ENCODE peak calls at places on chromosomes 12 and 14, in seven cellular contexts. One of them, this sample, is unnamed.

GRCh38 chr12:50353869-50354593 is 42.4 kb downstream of the FAM186A start:
- DNase-seq in aorta: no peak
- DNase-seq in fibroblast of mammary gland: peak; percentile 21
- DNase-seq in tibial artery: no peak
- DNase-seq in CD4-positive, alpha-beta memory T cell: no peak
- DNase-seq in fibroblast of pulmonary artery: peak; percentile 26
- DNase-seq in fibroblast of lung: peak; percentile 57
- DNase-seq in this sample: peak; percentile 9

GRCh38 chr14:42944284-42944683 is 1337.6 kb downstream of the LRFN5 start:
- DNase-seq in fibroblast of pulmonary artery: peak; percentile 45
- DNase-seq in CD4-positive, alpha-beta memory T cell: no peak
- DNase-seq in fibroblast of mammary gland: peak; percentile 47
- DNase-seq in aorta: no peak
- DNase-seq in tibial artery: no peak
- DNase-seq in fibroblast of lung: peak; percentile 64
- DNase-seq in this sample: peak; percentile 31

GRCh38 chr12:122422769-122423257 is 344 bp upstream of the CLIP1 start:
- DNase-seq in fibroblast of mammary gland: peak; percentile 71
- DNase-seq in CD4-positive, alpha-beta memory T cell: peak; percentile 15
- DNase-seq in fibroblast of lung: peak; percentile 70
- DNase-seq in aorta: peak; percentile 54
- DNase-seq in tibial artery: no peak
- DNase-seq in fibroblast of pulmonary artery: peak; percentile 40
- DNase-seq in this sample: no peak

GRCh38 chr12:96193725-96194571 is at the start of gene ELK3:
- DNase-seq in fibroblast of mammary gland: peak; percentile 72
- DNase-seq in fibroblast of pulmonary artery: peak; percentile 82
- DNase-seq in tibial artery: peak; percentile 72
- DNase-seq in CD4-positive, alpha-beta memory T cell: peak; percentile 63
- DNase-seq in fibroblast of lung: peak; percentile 72
- DNase-seq in aorta: peak; percentile 81
- DNase-seq in this sample: no peak

GRCh38 chr14:105911006-105911847 is 384.8 kb downstream of the TMEM121 start:
- DNase-seq in fibroblast of pulmonary artery: no peak
- DNase-seq in tibial artery: no peak
- DNase-seq in fibroblast of lung: no peak
- DNase-seq in aorta: peak; percentile 35
- DNase-seq in CD4-positive, alpha-beta memory T cell: no peak
- DNase-seq in fibroblast of mammary gland: no peak
- DNase-seq in this sample: no peak

GRCh38 chr12:13195244-13195643 is 1.3 kb upstream of the EMP1 start:
- DNase-seq in CD4-positive, alpha-beta memory T cell: no peak
- DNase-seq in fibroblast of lung: no peak
- DNase-seq in aorta: no peak
- DNase-seq in fibroblast of mammary gland: peak; percentile 85
- DNase-seq in fibroblast of pulmonary artery: no peak
- DNase-seq in tibial artery: no peak
- DNase-seq in this sample: no peak

GRCh38 chr12:10186299-10186698 is 7.5 kb downstream of the TMEM52B start:
- DNase-seq in CD4-positive, alpha-beta memory T cell: no peak
- DNase-seq in fibroblast of mammary gland: no peak
- DNase-seq in aorta: peak; percentile 87
- DNase-seq in fibroblast of pulmonary artery: no peak
- DNase-seq in tibial artery: peak; percentile 76
- DNase-seq in fibroblast of lung: no peak
- DNase-seq in this sample: no peak

GRCh38 chr14:32826404-32827082 is 112.1 kb upstream of the NPAS3 start:
- DNase-seq in fibroblast of lung: peak; percentile 64
- DNase-seq in fibroblast of pulmonary artery: peak; percentile 45
- DNase-seq in aorta: no peak
- DNase-seq in CD4-positive, alpha-beta memory T cell: no peak
- DNase-seq in fibroblast of mammary gland: peak; percentile 49
- DNase-seq in tibial artery: no peak
- DNase-seq in this sample: no peak

GRCh38 chr12:79326225-79326624 is 364.5 kb downstream of the PAWR start:
- DNase-seq in tibial artery: no peak
- DNase-seq in aorta: no peak
- DNase-seq in fibroblast of mammary gland: no peak
- DNase-seq in fibroblast of lung: peak; percentile 17
- DNase-seq in fibroblast of pulmonary artery: no peak
- DNase-seq in CD4-positive, alpha-beta memory T cell: no peak
- DNase-seq in this sample: no peak

GRCh38 chr14:104979758-104980591 is 1.8 kb upstream of the AHNAK2 start:
- DNase-seq in tibial artery: no peak
- DNase-seq in CD4-positive, alpha-beta memory T cell: no peak
- DNase-seq in aorta: peak; percentile 77
- DNase-seq in fibroblast of pulmonary artery: peak; percentile 34
- DNase-seq in fibroblast of lung: peak; percentile 18
- DNase-seq in fibroblast of mammary gland: no peak
- DNase-seq in this sample: no peak

GRCh38 chr14:104445086-104445485 is 134.5 kb upstream of the C14orf180 start:
- DNase-seq in fibroblast of pulmonary artery: no peak
- DNase-seq in aorta: no peak
- DNase-seq in fibroblast of lung: no peak
- DNase-seq in tibial artery: peak; percentile 35
- DNase-seq in fibroblast of mammary gland: no peak
- DNase-seq in CD4-positive, alpha-beta memory T cell: no peak
- DNase-seq in this sample: no peak

GRCh38 chr14:56217380-56218045 is 99.3 kb downstream of the PELI2 start:
- DNase-seq in aorta: no peak
- DNase-seq in CD4-positive, alpha-beta memory T cell: no peak
- DNase-seq in fibroblast of lung: no peak
- DNase-seq in fibroblast of pulmonary artery: no peak
- DNase-seq in tibial artery: no peak
- DNase-seq in fibroblast of mammary gland: no peak
- DNase-seq in this sample: no peak

DNA sequence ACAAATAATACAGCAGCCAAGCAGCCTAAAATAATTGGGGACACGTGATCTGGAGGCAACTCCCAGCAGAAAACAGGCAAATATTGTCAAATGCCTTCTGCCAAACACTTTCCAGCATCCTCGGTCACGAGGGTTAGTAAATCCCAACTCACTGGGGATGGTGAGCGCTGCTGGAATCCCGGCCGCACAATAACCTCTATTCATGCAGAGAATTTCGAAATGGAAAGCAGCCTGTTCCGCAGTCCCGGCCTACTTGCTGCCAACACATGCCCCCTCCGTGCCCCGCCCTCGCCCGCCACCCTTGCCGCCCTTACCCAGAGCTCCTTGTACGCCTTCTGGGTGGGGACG is 62.2 kb downstream of the RFX4 start:
- DNase-seq in fibroblast of pulmonary artery: peak; percentile 8
- DNase-seq in tibial artery: no peak
- DNase-seq in aorta: no peak
- DNase-seq in fibroblast of mammary gland: peak; percentile 7
- DNase-seq in fibroblast of lung: no peak
- DNase-seq in CD4-positive, alpha-beta memory T cell: no peak
- DNase-seq in this sample: no peak
- H3K4me3 ChIP-seq in fibroblast of pulmonary artery: no peak overlapping the region
- H3K4me3 ChIP-seq in tibial artery: no peak overlapping the region
- H3K4me3 ChIP-seq in aorta: no peak overlapping the region
- H3K4me3 ChIP-seq in fibroblast of mammary gland: no peak overlapping the region
- H3K4me3 ChIP-seq in fibroblast of lung: no peak overlapping the region
- H3K4me3 ChIP-seq in CD4-positive, alpha-beta memory T cell: no peak overlapping the region
- H3K4me3 ChIP-seq in this sample: no peak overlapping the region

DNA sequence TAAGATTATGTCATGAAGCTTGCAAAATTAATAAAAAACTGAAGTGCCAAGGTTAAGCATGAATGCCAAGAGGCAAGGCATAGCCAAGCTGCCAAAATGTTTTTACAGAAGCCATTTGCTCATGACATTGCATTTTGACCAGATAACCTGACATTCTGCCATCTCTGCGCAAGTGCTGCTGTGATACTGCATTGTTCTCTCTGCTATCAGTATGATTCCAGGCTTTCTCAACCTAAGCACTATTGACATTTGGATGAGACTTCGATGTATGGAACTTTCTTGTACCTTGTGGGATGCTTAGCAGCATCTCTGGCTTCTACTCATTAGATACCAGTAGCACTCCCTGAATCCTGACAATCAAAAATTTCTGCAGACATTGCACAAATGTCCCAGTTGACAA is 139.2 kb downstream of the RASSF9 start:
- DNase-seq in aorta: no peak
- DNase-seq in fibroblast of mammary gland: no peak
- DNase-seq in tibial artery: no peak
- DNase-seq in fibroblast of pulmonary artery: no peak
- DNase-seq in fibroblast of lung: no peak
- DNase-seq in CD4-positive, alpha-beta memory T cell: no peak
- DNase-seq in this sample: no peak
- H3K4me3 ChIP-seq in aorta: no peak overlapping the region
- H3K4me3 ChIP-seq in fibroblast of mammary gland: no peak overlapping the region
- H3K4me3 ChIP-seq in tibial artery: no peak overlapping the region
- H3K4me3 ChIP-seq in fibroblast of pulmonary artery: no peak overlapping the region
- H3K4me3 ChIP-seq in fibroblast of lung: no peak overlapping the region
- H3K4me3 ChIP-seq in CD4-positive, alpha-beta memory T cell: no peak overlapping the region
- H3K4me3 ChIP-seq in this sample: no peak overlapping the region

GRCh38 chr12:57769594-57769993 is 2.3 kb downstream of the METTL1 start:
- DNase-seq in fibroblast of pulmonary artery: no peak
- DNase-seq in fibroblast of lung: no peak
- DNase-seq in aorta: no peak
- DNase-seq in CD4-positive, alpha-beta memory T cell: no peak
- DNase-seq in fibroblast of mammary gland: no peak
- DNase-seq in tibial artery: no peak
- DNase-seq in this sample: no peak

GRCh38 chr12:57772429-57773322 is at the start of gene EEF1AKMT3:
- DNase-seq in fibroblast of mammary gland: peak; percentile 47
- DNase-seq in tibial artery: peak; percentile 86
- DNase-seq in aorta: peak; percentile 82
- DNase-seq in CD4-positive, alpha-beta memory T cell: no peak
- DNase-seq in fibroblast of pulmonary artery: peak; percentile 40
- DNase-seq in fibroblast of lung: peak; percentile 41
- DNase-seq in this sample: no peak

GRCh38 chr12:57771873-57772428 is at the start of gene METTL1:
- DNase-seq in aorta: peak; percentile 97
- DNase-seq in fibroblast of lung: peak; percentile 97
- DNase-seq in fibroblast of pulmonary artery: peak; percentile 97
- DNase-seq in fibroblast of mammary gland: peak; percentile 97
- DNase-seq in tibial artery: peak; percentile 97
- DNase-seq in CD4-positive, alpha-beta memory T cell: peak; percentile 89
- DNase-seq in this sample: peak; percentile 88

GRCh38 chr12:57771271-57771872 is 533 bp downstream of the METTL1 start:
- DNase-seq in fibroblast of pulmonary artery: peak; percentile 91
- DNase-seq in CD4-positive, alpha-beta memory T cell: no peak
- DNase-seq in fibroblast of mammary gland: peak; percentile 92
- DNase-seq in fibroblast of lung: peak; percentile 92
- DNase-seq in tibial artery: peak; percentile 91
- DNase-seq in aorta: peak; percentile 94
- DNase-seq in this sample: peak; percentile 70

DNA sequence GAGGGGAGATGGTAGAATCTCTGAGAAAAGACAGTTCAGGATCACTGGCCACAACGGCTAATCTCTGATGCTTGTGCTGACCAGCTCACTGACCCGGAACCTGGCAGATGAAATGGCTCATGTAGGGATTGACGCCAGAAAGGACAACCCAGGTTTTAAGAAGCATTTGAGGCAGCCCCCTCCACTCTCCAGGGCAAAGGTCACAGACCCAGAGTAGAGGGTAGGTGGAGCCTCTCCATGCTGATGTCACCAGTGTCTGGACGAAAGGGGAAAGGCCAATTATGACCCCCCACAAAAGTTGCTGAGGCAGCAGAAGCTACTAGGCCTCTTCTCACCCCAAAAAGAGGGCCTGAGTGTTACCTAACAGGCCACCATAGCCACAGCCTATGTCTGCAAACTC is 1.2 kb downstream of the METTL1 start:
- DNase-seq in fibroblast of lung: no peak
- DNase-seq in fibroblast of pulmonary artery: no peak
- DNase-seq in tibial artery: peak; percentile 46
- DNase-seq in aorta: no peak
- DNase-seq in fibroblast of mammary gland: no peak
- DNase-seq in CD4-positive, alpha-beta memory T cell: no peak
- DNase-seq in this sample: no peak
- H3K4me3 ChIP-seq in fibroblast of lung: no peak overlapping the region
- H3K4me3 ChIP-seq in fibroblast of pulmonary artery: no peak overlapping the region
- H3K4me3 ChIP-seq in tibial artery: no peak overlapping the region
- H3K4me3 ChIP-seq in aorta: no peak overlapping the region
- H3K4me3 ChIP-seq in fibroblast of mammary gland: no peak overlapping the region
- H3K4me3 ChIP-seq in CD4-positive, alpha-beta memory T cell: no peak overlapping the region
- H3K4me3 ChIP-seq in this sample: no peak overlapping the region

GRCh38 chr12:5945071-5946008 is at the start of gene ANO2:
- DNase-seq in fibroblast of lung: no peak
- DNase-seq in tibial artery: no peak
- DNase-seq in fibroblast of mammary gland: no peak
- DNase-seq in fibroblast of pulmonary artery: no peak
- DNase-seq in aorta: no peak
- DNase-seq in CD4-positive, alpha-beta memory T cell: no peak
- DNase-seq in this sample: no peak
- H3K4me3 ChIP-seq in fibroblast of lung: peak within 1 kb of the TSS; percentile 54
- H3K4me3 ChIP-seq in tibial artery: peak within 1 kb of the TSS; percentile 34
- H3K4me3 ChIP-seq in fibroblast of mammary gland: no peak within 1 kb of the TSS
- H3K4me3 ChIP-seq in fibroblast of pulmonary artery: peak within 1 kb of the TSS; percentile 28
- H3K4me3 ChIP-seq in aorta: peak within 1 kb of the TSS; percentile 44
- H3K4me3 ChIP-seq in CD4-positive, alpha-beta memory T cell: no peak within 1 kb of the TSS
- H3K4me3 ChIP-seq in this sample: peak within 1 kb of the TSS; percentile 37

DNA sequence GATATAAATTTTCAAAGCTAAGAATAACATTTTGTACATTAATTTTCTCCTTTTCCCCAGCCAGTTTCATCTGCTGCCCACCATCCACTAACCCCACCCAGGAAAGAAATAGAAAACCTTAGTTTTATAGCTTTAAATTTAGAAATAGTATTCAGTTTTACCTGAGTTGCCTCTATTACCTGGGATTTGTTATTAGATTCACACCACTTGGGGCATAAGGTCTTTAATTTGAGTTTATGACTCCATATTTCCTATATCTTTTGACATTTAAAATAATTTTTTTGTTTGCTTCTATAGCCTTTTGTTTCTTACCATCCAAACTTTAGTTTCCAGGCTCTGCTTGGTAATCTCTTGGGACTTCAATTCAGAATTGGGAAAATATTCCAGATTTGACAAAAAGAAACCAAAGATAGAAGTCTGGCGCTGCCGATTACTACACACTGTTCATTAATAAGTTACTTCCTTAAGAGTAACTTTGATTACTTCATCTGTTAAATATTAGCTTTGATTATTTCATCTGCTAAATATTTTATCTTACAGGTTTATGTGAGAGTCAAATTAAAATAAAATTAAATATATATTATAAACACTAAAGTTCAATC is 485.5 kb upstream of the FOXG1 start:
- DNase-seq in aorta: no peak
- DNase-seq in fibroblast of mammary gland: no peak
- DNase-seq in tibial artery: no peak
- DNase-seq in fibroblast of lung: no peak
- DNase-seq in fibroblast of pulmonary artery: no peak
- DNase-seq in CD4-positive, alpha-beta memory T cell: no peak
- DNase-seq in this sample: no peak
- H3K4me3 ChIP-seq in aorta: no peak overlapping the region
- H3K4me3 ChIP-seq in fibroblast of mammary gland: no peak overlapping the region
- H3K4me3 ChIP-seq in tibial artery: no peak overlapping the region
- H3K4me3 ChIP-seq in fibroblast of lung: no peak overlapping the region
- H3K4me3 ChIP-seq in fibroblast of pulmonary artery: no peak overlapping the region
- H3K4me3 ChIP-seq in CD4-positive, alpha-beta memory T cell: no peak overlapping the region
- H3K4me3 ChIP-seq in this sample: no peak overlapping the region

GRCh38 chr14:52315355-52315718 is 1.2 kb downstream of the PTGER2 start:
- DNase-seq in tibial artery: no peak
- DNase-seq in CD4-positive, alpha-beta memory T cell: peak; percentile 55
- DNase-seq in fibroblast of pulmonary artery: no peak
- DNase-seq in fibroblast of mammary gland: peak; percentile 22
- DNase-seq in aorta: no peak
- DNase-seq in fibroblast of lung: peak; percentile 72
- DNase-seq in this sample: no peak
- H3K4me3 ChIP-seq in tibial artery: peak overlapping the region; percentile 50
- H3K4me3 ChIP-seq in CD4-positive, alpha-beta memory T cell: peak overlapping the region; percentile 83
- H3K4me3 ChIP-seq in fibroblast of pulmonary artery: peak overlapping the region; percentile 52
- H3K4me3 ChIP-seq in fibroblast of mammary gland: peak overlapping the region; percentile 92
- H3K4me3 ChIP-seq in aorta: no peak overlapping the region
- H3K4me3 ChIP-seq in fibroblast of lung: peak overlapping the region; percentile 100
- H3K4me3 ChIP-seq in this sample: peak overlapping the region; percentile 93

This sample was measured in skeletal muscle cell.